ENCODE peak calls at places on chromosome 10, in ten cellular contexts. E, Q, M, H, O, X, Z, I, Y and D are unnamed samples.

GRCh38 chr10:22712246-22712958 is 2.0 kb downstream of the PIP4K2A start:
- DNase-seq in E (no peak), Q (no peak), M (no peak), H (no peak), O (peak), X (peak), Z (no peak), I (no peak), Y (no peak), D (peak)

GRCh38 chr10:104045151-104046089 is 40.3 kb downstream of the COL17A1 start:
- DNase-seq in E (peak), Q (no peak), M (no peak), H (no peak), O (peak), X (peak), Z (no peak), I (peak), Y (no peak), D (peak)

GRCh38 chr10:50740351-50740688 is 584 bp downstream of the ASAH2B start:
- DNase-seq in E (no peak), Q (no peak), M (no peak), H (no peak), O (peak), X (peak), Z (no peak), I (no peak), Y (no peak), D (peak)

GRCh38 chr10:23037561-23037960 is 57.8 kb upstream of the MSRB2 start:
- DNase-seq in E (no peak), Q (no peak), M (no peak), H (no peak), O (no peak), X (no peak), Z (no peak), I (no peak), Y (no peak), D (no peak)

GRCh38 chr10:123274513-123275182 is 120.4 kb downstream of the BUB3 start:
- DNase-seq in E (no peak), Q (no peak), M (no peak), H (no peak), O (no peak), X (no peak), Z (no peak), I (peak), Y (no peak), D (no peak)

GRCh38 chr10:76190871-76191270 is 759.4 kb downstream of the LRMDA start:
- DNase-seq in E (no peak), Q (no peak), M (no peak), H (no peak), O (peak), X (no peak), Z (no peak), I (no peak), Y (no peak), D (no peak)

GRCh38 chr10:89207181-89207800 is at the start of gene CH25H:
- DNase-seq in E (no peak), Q (peak), M (peak), H (peak), O (peak), X (peak), Z (peak), I (peak), Y (peak), D (peak)

GRCh38 chr10:100705139-100705538 is 40.2 kb upstream of the PAX2 start:
- DNase-seq in E (no peak), Q (no peak), M (no peak), H (no peak), O (no peak), X (no peak), Z (no peak), I (no peak), Y (no peak), D (no peak)

GRCh38 chr10:62224606-62225005 is 44.0 kb downstream of the RTKN2 start:
- DNase-seq in E (no peak), Q (no peak), M (no peak), H (no peak), O (peak), X (peak), Z (no peak), I (peak), Y (no peak), D (peak)

GRCh38 chr10:73591935-73592699 is 975 bp upstream of the USP54 start:
- DNase-seq in E (no peak), Q (no peak), M (peak), H (peak), O (peak), X (peak), Z (peak), I (peak), Y (no peak), D (peak)

GRCh38 chr10:71746344-71747037 is 26.8 kb downstream of the VSIR start:
- DNase-seq in E (no peak), Q (peak), M (no peak), H (no peak), O (no peak), X (no peak), Z (no peak), I (peak), Y (peak), D (no peak)

GRCh38 chr10:54133201-54133600 is 667.8 kb downstream of the PCDH15 start:
- DNase-seq in E (no peak), Q (no peak), M (no peak), H (no peak), O (no peak), X (no peak), Z (no peak), I (peak), Y (no peak), D (no peak)

GRCh38 chr10:110040767-110041478 is 33.1 kb downstream of the ADD3 start:
- DNase-seq in E (no peak), Q (no peak), M (no peak), H (no peak), O (peak), X (peak), Z (no peak), I (no peak), Y (no peak), D (no peak)

GRCh38 chr10:106655606-106656005 is 508.9 kb downstream of the SORCS1 start:
- DNase-seq in E (no peak), Q (no peak), M (no peak), H (no peak), O (no peak), X (no peak), Z (no peak), I (no peak), Y (no peak), D (no peak)

GRCh38 chr10:58662314-58662713 is 149.6 kb downstream of the BICC1 start:
- DNase-seq in E (peak), Q (no peak), M (no peak), H (no peak), O (peak), X (peak), Z (no peak), I (no peak), Y (no peak), D (peak)

GRCh38 chr10:5442056-5442989 is 30.0 kb downstream of the NET1 start:
- DNase-seq in E (no peak), Q (no peak), M (no peak), H (no peak), O (no peak), X (peak), Z (peak), I (peak), Y (no peak), D (peak)

GRCh38 chr10:11934262-11934661 is 108.3 kb downstream of the UPF2 start:
- DNase-seq in E (no peak), Q (no peak), M (no peak), H (no peak), O (peak), X (peak), Z (no peak), I (peak), Y (no peak), D (no peak)

GRCh38 chr10:778626-779330 is 89.3 kb upstream of the DIP2C start:
- DNase-seq in E (no peak), Q (no peak), M (peak), H (no peak), O (peak), X (peak), Z (no peak), I (no peak), Y (no peak), D (no peak)

DNA sequence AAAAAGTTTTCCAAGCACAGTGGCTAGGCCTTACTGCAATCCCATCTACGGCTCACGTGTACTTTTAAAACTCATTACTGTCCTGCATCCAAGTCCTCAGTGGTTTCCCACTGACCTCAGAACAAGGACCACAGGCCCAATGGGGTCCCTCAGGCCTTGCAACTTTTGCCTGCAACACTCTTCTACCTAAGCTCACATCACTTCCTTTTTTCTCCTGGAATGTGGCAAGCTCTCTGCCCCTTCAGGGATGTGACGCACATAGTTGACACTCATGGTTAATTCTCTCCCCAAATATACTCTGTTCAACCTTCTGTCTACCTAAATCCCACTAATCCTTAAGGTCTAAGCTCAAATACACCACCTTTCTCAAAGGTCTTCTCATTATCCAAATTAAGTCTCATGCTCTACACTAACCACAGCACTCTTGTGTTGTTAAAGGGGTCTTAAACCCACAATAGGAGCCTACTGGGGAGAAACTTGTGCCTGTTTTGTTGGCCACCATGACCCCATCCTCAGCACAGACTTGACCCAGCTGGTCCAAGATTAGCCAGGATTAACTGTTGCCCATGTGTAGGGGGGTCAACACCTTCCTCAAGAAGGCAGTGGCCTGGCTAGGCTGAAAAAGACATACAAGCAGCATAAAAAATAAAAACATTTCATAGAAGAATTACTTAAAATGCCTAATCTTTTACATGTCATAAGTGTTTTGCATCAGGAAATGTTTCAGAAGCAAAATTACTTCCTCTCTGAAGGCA is 15.2 kb downstream of the HNRNPF start:
- DNase-seq in E (no peak), Q (no peak), M (peak), H (no peak), O (no peak), X (no peak), Z (no peak), I (no peak), Y (no peak), D (no peak)
- H3K4me3 ChIP-seq in E (no peak), Q (no peak), M (no peak), H (no peak), O (peak), X (no peak), Z (no peak), I (peak), Y (no peak), D (no peak)

GRCh38 chr10:45000138-45000763 is 472 bp upstream of the ZNF22 start:
- DNase-seq in E (no peak), Q (peak), M (peak), H (no peak), O (peak), X (peak), Z (no peak), I (peak), Y (peak), D (peak)
- H3K4me3 ChIP-seq in E (peak), Q (peak), M (peak), H (peak), O (peak), X (peak), Z (peak), I (peak), Y (peak), D (peak)

GRCh38 chr10:37704566-37704965 is 152.8 kb downstream of the ZNF248 start:
- DNase-seq in E (no peak), Q (no peak), M (peak), H (peak), O (no peak), X (no peak), Z (no peak), I (no peak), Y (no peak), D (no peak)

GRCh38 chr10:37701781-37702493 is 155.5 kb downstream of the ZNF248 start:
- DNase-seq in E (no peak), Q (no peak), M (no peak), H (peak), O (no peak), X (no peak), Z (no peak), I (no peak), Y (no peak), D (no peak)

GRCh38 chr10:37700886-37701780 is 156.3 kb downstream of the ZNF248 start:
- DNase-seq in E (no peak), Q (no peak), M (no peak), H (peak), O (no peak), X (no peak), Z (no peak), I (no peak), Y (no peak), D (no peak)

GRCh38 chr10:37703833-37704382 is 153.5 kb downstream of the ZNF248 start:
- DNase-seq in E (no peak), Q (no peak), M (no peak), H (peak), O (no peak), X (no peak), Z (no peak), I (no peak), Y (no peak), D (no peak)

GRCh38 chr10:37703074-37703473 is 154.3 kb downstream of the ZNF248 start:
- DNase-seq in E (no peak), Q (no peak), M (no peak), H (peak), O (no peak), X (no peak), Z (no peak), I (no peak), Y (no peak), D (no peak)
- H3K4me3 ChIP-seq in E (no peak), Q (no peak), M (no peak), H (no peak), O (no peak), X (no peak), Z (no peak), I (no peak), Y (no peak), D (no peak)

DNA sequence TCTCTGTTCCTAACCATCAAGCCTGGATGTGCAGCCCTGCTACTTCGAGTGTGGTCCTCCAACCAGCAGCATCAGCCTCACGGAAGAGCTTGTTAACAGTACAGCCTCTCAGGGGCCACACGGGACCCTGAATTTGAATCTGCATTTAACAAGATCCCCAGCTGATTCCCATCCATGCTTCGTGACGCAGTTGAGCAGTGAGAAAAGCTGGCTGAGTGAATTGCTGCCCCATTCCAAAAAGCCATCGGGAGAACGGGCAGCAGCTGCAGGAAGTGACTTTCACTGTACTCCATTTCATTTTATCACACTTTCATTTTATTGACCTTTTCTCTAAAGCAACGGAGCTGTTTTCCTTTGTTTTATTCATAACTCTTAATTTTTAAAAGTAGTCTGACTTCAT is 22.5 kb downstream of the FAM171A1 start:
- DNase-seq in E (no peak), Q (no peak), M (no peak), H (no peak), O (no peak), X (no peak), Z (no peak), I (peak), Y (peak), D (peak)
- H3K4me3 ChIP-seq in E (peak), Q (peak), M (peak), H (peak), O (peak), X (peak), Z (no peak), I (no peak), Y (peak), D (peak)

DNA sequence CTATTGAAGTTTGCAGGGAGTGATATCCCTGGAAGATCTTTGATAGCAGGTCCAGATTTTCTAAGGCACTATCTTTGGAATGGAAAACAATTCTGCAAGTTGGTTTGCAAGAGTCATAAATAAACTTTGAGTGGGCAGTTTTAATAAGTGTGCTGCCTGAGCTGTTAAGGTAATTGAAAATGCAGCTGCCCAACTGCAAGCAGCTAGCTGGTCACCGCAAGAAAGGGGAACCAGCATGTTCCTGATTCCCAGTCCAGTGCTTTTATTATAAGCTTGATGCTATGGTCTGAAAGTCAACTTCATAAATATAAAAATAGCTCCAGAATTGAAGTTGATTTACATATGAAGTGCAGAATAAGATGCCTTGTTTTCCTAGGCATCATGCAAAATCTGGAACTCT is 308.4 kb downstream of the ZNF248 start:
- DNase-seq in E (no peak), Q (no peak), M (no peak), H (no peak), O (no peak), X (no peak), Z (no peak), I (no peak), Y (no peak), D (no peak)
- H3K4me3 ChIP-seq in E (no peak), Q (no peak), M (no peak), H (no peak), O (no peak), X (no peak), Z (no peak), I (no peak), Y (no peak), D (no peak)

GRCh38 chr10:124792998-124793352 is 1.3 kb upstream of the EEF1AKMT2 start:
- DNase-seq in E (no peak), Q (no peak), M (no peak), H (no peak), O (no peak), X (no peak), Z (no peak), I (no peak), Y (no peak), D (no peak)
- H3K4me3 ChIP-seq in E (no peak), Q (no peak), M (peak), H (peak), O (no peak), X (no peak), Z (no peak), I (peak), Y (peak), D (no peak)

GRCh38 chr10:79103078-79103477 is 34.3 kb downstream of the ZMIZ1 start:
- DNase-seq in E (no peak), Q (no peak), M (no peak), H (no peak), O (no peak), X (no peak), Z (no peak), I (no peak), Y (no peak), D (no peak)
- H3K4me3 ChIP-seq in E (no peak), Q (no peak), M (no peak), H (no peak), O (no peak), X (no peak), Z (no peak), I (no peak), Y (no peak), D (no peak)

DNA sequence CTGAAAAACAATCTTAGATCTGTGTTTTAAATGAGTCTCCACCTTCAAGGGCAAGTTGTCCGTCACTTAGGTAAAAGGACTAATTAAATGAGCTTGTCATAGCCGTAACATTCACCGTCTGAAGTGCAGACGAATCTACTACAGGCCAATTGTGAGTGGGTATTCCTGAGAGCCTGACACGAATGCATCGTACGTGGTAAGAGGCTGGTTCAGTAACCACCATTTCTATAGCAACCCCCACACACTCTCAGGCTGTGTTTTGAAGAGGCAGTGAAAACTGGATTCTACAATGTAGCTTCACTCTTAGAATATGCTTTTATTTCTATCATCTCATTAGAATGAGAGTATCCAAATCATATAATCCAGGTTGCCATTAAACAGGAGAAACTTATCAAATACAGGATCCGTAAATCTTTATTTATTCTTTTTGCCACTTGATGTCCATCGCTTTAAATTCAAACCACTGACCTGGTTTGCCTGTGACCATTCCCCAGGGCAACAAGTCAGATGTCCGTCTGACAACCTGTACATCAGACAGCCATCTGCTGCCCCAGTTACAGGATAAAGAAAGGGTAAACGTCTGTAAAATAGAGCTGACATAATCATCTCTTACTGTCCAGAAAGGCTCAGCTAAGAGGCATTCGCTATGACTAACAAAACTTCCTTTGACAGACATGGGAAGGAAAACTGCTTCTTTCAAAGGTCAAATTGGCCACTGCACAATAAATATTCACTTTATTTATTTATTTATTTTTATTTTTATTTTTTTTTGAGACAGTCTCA is 70.3 kb upstream of the NMT2 start:
- DNase-seq in E (no peak), Q (no peak), M (no peak), H (no peak), O (peak), X (peak), Z (no peak), I (no peak), Y (no peak), D (peak)
- H3K4me3 ChIP-seq in E (no peak), Q (no peak), M (no peak), H (no peak), O (no peak), X (no peak), Z (no peak), I (no peak), Y (no peak), D (no peak)